ENCODE peak calls at places on chromosomes 12 and 14, in five cellular contexts. P, O, T, Q and C are unnamed samples.

GRCh38 chr12:109169676-109170075 is 53.3 kb downstream of the ACACB start:
- DNase-seq in P (no peak), O (no peak), T (peak; percentile 34), Q (no peak), C (no peak)

GRCh38 chr12:28308891-28309290 is 118.6 kb downstream of the CCDC91 start:
- DNase-seq in P (no peak), O (no peak), T (no peak), Q (no peak), C (no peak)

GRCh38 chr12:51381226-51382079 is 9.8 kb downstream of the GALNT6 start:
- DNase-seq in P (no peak), O (no peak), T (peak; percentile 61), Q (no peak), C (no peak)

GRCh38 chr12:57896139-57896436 is 45.3 kb upstream of the ATP23 start:
- DNase-seq in P (no peak), O (no peak), T (peak; percentile 63), Q (no peak), C (no peak)

GRCh38 chr12:64669270-64669842 is 59.1 kb downstream of the RASSF3 start:
- DNase-seq in P (no peak), O (peak; percentile 40), T (no peak), Q (no peak), C (peak; percentile 24)

GRCh38 chr12:131591136-131591535 is 119.8 kb upstream of the SFSWAP start:
- DNase-seq in P (no peak), O (no peak), T (no peak), Q (no peak), C (no peak)

GRCh38 chr14:102911991-102912761 is 10.3 kb upstream of the AMN start:
- DNase-seq in P (no peak), O (no peak), T (no peak), Q (no peak), C (no peak)

GRCh38 chr14:33668066-33668465 is 282.8 kb downstream of the EGLN3 start:
- DNase-seq in P (no peak), O (no peak), T (peak; percentile 58), Q (no peak), C (no peak)

GRCh38 chr12:47686645-47687240 is 19.1 kb downstream of the RPAP3 start:
- DNase-seq in P (peak; percentile 30), O (no peak), T (peak; percentile 72), Q (peak; percentile 26), C (no peak)

GRCh38 chr12:55893723-55894122 is 34.0 kb downstream of the PYM1 start:
- DNase-seq in P (no peak), O (no peak), T (no peak), Q (no peak), C (no peak)